ENCODE peak calls at places on chromosomes 12 and 14, in seven cellular contexts. One of them, this sample, is unnamed.

GRCh38 chr12:6097384-6097783 is 27.1 kb downstream of the VWF start:
- DNase-seq in fibroblast of pulmonary artery: no peak
- DNase-seq in left ventricle myocardium inferior: no peak
- DNase-seq in tibial artery: no peak
- DNase-seq in IMR-90: peak
- DNase-seq in A549: no peak
- DNase-seq in cardiac fibroblast: no peak
- DNase-seq in this sample: no peak

GRCh38 chr12:123057505-123058265 is 77.2 kb downstream of the ARL6IP4 start:
- DNase-seq in A549: no peak
- DNase-seq in tibial artery: no peak
- DNase-seq in cardiac fibroblast: no peak
- DNase-seq in IMR-90: no peak
- DNase-seq in left ventricle myocardium inferior: no peak
- DNase-seq in fibroblast of pulmonary artery: no peak
- DNase-seq in this sample: no peak

GRCh38 chr12:119176267-119177055 is 2.3 kb upstream of the HSPB8 start:
- DNase-seq in IMR-90: peak
- DNase-seq in A549: peak
- DNase-seq in fibroblast of pulmonary artery: peak
- DNase-seq in tibial artery: peak
- DNase-seq in left ventricle myocardium inferior: peak
- DNase-seq in cardiac fibroblast: peak
- DNase-seq in this sample: peak

GRCh38 chr14:104530651-104531050 is 48.9 kb upstream of the C14orf180 start:
- DNase-seq in IMR-90: no peak
- DNase-seq in cardiac fibroblast: no peak
- DNase-seq in A549: no peak
- DNase-seq in tibial artery: no peak
- DNase-seq in fibroblast of pulmonary artery: no peak
- DNase-seq in left ventricle myocardium inferior: no peak
- DNase-seq in this sample: no peak

GRCh38 chr12:3473171-3473570 is 17.8 kb upstream of the PRMT8 start:
- DNase-seq in tibial artery: no peak
- DNase-seq in left ventricle myocardium inferior: no peak
- DNase-seq in fibroblast of pulmonary artery: no peak
- DNase-seq in IMR-90: no peak
- DNase-seq in A549: no peak
- DNase-seq in cardiac fibroblast: no peak
- DNase-seq in this sample: no peak

GRCh38 chr12:132326646-132327045 is 2.7 kb downstream of the GALNT9 start:
- DNase-seq in IMR-90: no peak
- DNase-seq in tibial artery: no peak
- DNase-seq in A549: no peak
- DNase-seq in left ventricle myocardium inferior: no peak
- DNase-seq in fibroblast of pulmonary artery: no peak
- DNase-seq in cardiac fibroblast: no peak
- DNase-seq in this sample: no peak

GRCh38 chr12:127716181-127716580 is 550.8 kb upstream of the TMEM132C start:
- DNase-seq in fibroblast of pulmonary artery: no peak
- DNase-seq in cardiac fibroblast: no peak
- DNase-seq in left ventricle myocardium inferior: no peak
- DNase-seq in IMR-90: no peak
- DNase-seq in tibial artery: no peak
- DNase-seq in A549: no peak
- DNase-seq in this sample: no peak

GRCh38 chr14:91599966-91600365 is 89.9 kb upstream of the PPP4R3A start:
- DNase-seq in cardiac fibroblast: no peak
- DNase-seq in left ventricle myocardium inferior: no peak
- DNase-seq in tibial artery: no peak
- DNase-seq in A549: no peak
- DNase-seq in fibroblast of pulmonary artery: no peak
- DNase-seq in IMR-90: no peak
- DNase-seq in this sample: no peak

GRCh38 chr12:81079280-81080076 is 1.6 kb downstream of the ACSS3 start:
- DNase-seq in left ventricle myocardium inferior: no peak
- DNase-seq in tibial artery: no peak
- DNase-seq in fibroblast of pulmonary artery: no peak
- DNase-seq in A549: no peak
- DNase-seq in IMR-90: no peak
- DNase-seq in cardiac fibroblast: no peak
- DNase-seq in this sample: no peak

GRCh38 chr14:102785598-102785963 is 8.3 kb downstream of the TRAF3 start:
- DNase-seq in fibroblast of pulmonary artery: no peak
- DNase-seq in A549: no peak
- DNase-seq in cardiac fibroblast: no peak
- DNase-seq in tibial artery: no peak
- DNase-seq in left ventricle myocardium inferior: no peak
- DNase-seq in IMR-90: no peak
- DNase-seq in this sample: no peak

GRCh38 chr12:131831021-131831571 is 2.9 kb downstream of the MMP17 start:
- DNase-seq in fibroblast of pulmonary artery: peak
- DNase-seq in cardiac fibroblast: peak
- DNase-seq in A549: peak
- DNase-seq in IMR-90: no peak
- DNase-seq in tibial artery: peak
- DNase-seq in left ventricle myocardium inferior: no peak
- DNase-seq in this sample: no peak

GRCh38 chr12:30021046-30021833 is 237.5 kb upstream of the TMTC1 start:
- DNase-seq in IMR-90: peak
- DNase-seq in A549: no peak
- DNase-seq in fibroblast of pulmonary artery: peak
- DNase-seq in cardiac fibroblast: peak
- DNase-seq in left ventricle myocardium inferior: no peak
- DNase-seq in tibial artery: no peak
- DNase-seq in this sample: no peak

DNA sequence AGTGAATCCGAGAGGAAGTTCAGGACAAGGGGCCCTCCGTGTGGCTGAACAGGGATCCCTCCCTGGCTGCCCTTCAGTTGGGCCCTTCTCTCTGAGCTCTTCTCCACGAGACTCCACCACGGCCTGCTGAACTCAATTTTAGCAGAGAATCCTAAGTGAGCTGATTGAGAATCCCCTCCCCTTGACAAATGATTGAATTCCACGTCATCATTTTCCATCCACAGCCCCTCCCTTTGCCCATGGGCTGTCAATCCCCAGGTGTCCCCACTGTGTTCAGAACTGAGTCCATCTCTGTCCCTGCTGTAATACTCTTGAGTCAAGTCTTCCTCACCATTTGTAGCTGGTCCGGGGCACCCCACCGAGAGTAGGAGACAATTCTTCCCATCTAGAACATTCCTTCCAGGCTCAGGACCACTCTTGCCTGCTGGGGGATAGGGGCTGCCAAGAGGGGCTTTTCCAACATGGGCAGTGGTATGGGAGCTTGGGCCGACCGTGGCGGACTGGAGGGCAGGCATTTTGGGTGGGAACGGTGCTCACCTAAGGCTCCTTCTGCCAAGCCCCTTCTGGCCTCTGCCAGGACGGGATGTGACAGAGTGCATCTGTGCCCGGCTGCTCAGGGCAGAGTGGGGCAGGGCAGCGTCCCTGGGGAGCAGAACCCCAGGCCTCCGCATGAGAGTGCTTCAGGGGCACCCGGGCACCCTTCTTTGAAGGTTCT is 218.0 kb upstream of the RTL1 start:
- DNase-seq in IMR-90: no peak
- DNase-seq in left ventricle myocardium inferior: no peak
- DNase-seq in fibroblast of pulmonary artery: no peak
- DNase-seq in cardiac fibroblast: no peak
- DNase-seq in tibial artery: peak
- DNase-seq in A549: no peak
- DNase-seq in this sample: no peak
- H3K4me3 ChIP-seq in IMR-90: no peak
- H3K4me3 ChIP-seq in left ventricle myocardium inferior: peak
- H3K4me3 ChIP-seq in fibroblast of pulmonary artery: no peak
- H3K4me3 ChIP-seq in cardiac fibroblast: no peak
- H3K4me3 ChIP-seq in tibial artery: no peak
- H3K4me3 ChIP-seq in A549: no peak
- H3K4me3 ChIP-seq in this sample: no peak

DNA sequence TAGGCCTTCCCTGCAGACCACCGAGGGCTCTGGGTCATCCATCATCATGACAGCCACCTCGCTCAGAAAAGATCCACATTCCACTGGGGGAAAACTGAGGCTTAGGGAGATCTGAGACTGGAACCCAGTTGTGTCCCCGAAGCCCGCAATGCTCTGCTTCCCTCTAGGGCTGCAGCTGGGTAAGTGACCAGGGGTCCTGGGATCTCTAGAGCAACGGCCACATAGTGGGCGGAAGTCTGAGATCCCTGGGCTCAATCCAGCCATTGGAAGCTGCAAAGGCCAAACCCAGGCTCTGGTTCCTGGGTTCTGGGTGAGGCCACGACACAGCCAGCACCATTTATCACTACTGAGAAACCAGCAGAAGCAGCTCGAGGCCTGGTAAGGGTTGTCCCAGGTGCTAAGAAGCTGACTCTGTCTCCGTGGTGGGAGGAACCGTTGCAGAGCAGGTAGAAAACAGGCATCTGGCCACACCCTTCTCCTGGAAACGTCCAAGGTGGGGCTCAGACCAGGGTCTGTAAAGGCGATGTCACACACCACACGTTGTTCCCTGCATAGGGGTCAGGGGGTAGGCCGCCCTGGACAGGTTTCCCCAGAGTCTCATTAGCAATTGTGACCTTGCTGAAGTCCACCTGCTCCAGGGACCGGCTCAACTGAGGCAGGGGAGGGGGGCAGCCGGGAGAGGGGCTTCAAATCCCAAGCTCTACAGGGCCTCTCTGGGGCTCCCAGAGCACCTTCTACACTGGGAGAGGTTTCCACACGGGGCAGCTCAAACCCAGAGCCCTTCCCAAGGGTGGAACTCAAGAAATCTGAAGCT is 38.6 kb downstream of the BCL11B start:
- DNase-seq in cardiac fibroblast: no peak
- DNase-seq in tibial artery: no peak
- DNase-seq in left ventricle myocardium inferior: no peak
- DNase-seq in IMR-90: no peak
- DNase-seq in fibroblast of pulmonary artery: no peak
- DNase-seq in A549: no peak
- DNase-seq in this sample: no peak
- TF ChIP-seq CTCF in cardiac fibroblast: no peak
- TF ChIP-seq CTCF in tibial artery: no peak
- TF ChIP-seq CTCF in left ventricle myocardium inferior: no peak
- TF ChIP-seq CTCF in IMR-90: no peak
- TF ChIP-seq CTCF in fibroblast of pulmonary artery: no peak
- TF ChIP-seq CTCF in A549: no peak
- TF ChIP-seq CTCF in this sample: no peak

DNA sequence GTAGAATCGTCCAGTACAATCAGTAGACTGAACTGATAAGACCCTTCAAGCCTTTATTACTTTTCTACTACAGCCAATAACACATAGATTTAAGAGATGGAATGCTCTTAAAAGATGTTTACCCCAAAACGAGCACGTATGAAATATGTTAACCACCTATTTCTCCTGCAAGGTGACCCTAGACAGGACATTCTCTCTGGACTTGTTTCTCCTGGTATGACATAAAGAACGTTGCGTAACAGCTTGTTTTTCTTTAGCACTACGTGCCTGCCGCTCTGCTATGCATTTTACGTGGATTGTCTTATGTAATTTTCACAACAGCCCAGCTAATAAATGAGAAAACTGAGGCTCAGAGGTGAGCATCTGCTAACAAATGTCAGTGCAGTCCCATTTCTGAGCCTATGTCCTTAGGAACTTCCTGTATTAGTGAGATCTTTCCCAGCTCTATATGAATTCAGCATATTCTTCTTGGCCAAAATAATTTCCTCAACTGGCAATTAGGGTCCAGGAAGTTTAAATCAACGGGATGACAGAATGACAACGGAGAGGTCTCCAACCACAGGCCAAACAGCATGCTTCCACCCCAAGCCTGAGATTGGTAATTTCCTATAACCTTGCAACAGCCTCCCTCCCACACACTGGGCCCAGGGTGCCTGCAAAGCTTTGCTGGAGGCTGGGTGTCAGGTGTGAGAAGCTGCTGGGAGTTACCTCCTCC is 3.7 kb downstream of the NFKBIA start:
- DNase-seq in left ventricle myocardium inferior: no peak
- DNase-seq in A549: no peak
- DNase-seq in tibial artery: no peak
- DNase-seq in cardiac fibroblast: no peak
- DNase-seq in fibroblast of pulmonary artery: peak
- DNase-seq in IMR-90: no peak
- DNase-seq in this sample: no peak
- H3K4me3 ChIP-seq in left ventricle myocardium inferior: peak
- H3K4me3 ChIP-seq in A549: peak
- H3K4me3 ChIP-seq in tibial artery: peak
- H3K4me3 ChIP-seq in cardiac fibroblast: peak
- H3K4me3 ChIP-seq in fibroblast of pulmonary artery: peak
- H3K4me3 ChIP-seq in IMR-90: no peak
- H3K4me3 ChIP-seq in this sample: no peak

GRCh38 chr14:77035267-77035666 is 6.8 kb upstream of the IRF2BPL start:
- DNase-seq in A549: no peak
- DNase-seq in left ventricle myocardium inferior: no peak
- DNase-seq in fibroblast of pulmonary artery: no peak
- DNase-seq in cardiac fibroblast: no peak
- DNase-seq in tibial artery: no peak
- DNase-seq in IMR-90: no peak
- DNase-seq in this sample: no peak

GRCh38 chr14:77032483-77032853 is 4.0 kb upstream of the IRF2BPL start:
- DNase-seq in tibial artery: no peak
- DNase-seq in cardiac fibroblast: no peak
- DNase-seq in IMR-90: no peak
- DNase-seq in A549: no peak
- DNase-seq in fibroblast of pulmonary artery: no peak
- DNase-seq in left ventricle myocardium inferior: no peak
- DNase-seq in this sample: no peak

GRCh38 chr14:77033622-77034521 is 5.4 kb upstream of the IRF2BPL start:
- DNase-seq in left ventricle myocardium inferior: peak
- DNase-seq in tibial artery: peak
- DNase-seq in fibroblast of pulmonary artery: peak
- DNase-seq in A549: peak
- DNase-seq in cardiac fibroblast: peak
- DNase-seq in IMR-90: peak
- DNase-seq in this sample: no peak

GRCh38 chr14:77031680-77032482 is 3.4 kb upstream of the IRF2BPL start:
- DNase-seq in IMR-90: peak
- DNase-seq in fibroblast of pulmonary artery: peak
- DNase-seq in tibial artery: peak
- DNase-seq in cardiac fibroblast: peak
- DNase-seq in A549: no peak
- DNase-seq in left ventricle myocardium inferior: no peak
- DNase-seq in this sample: no peak

DNA sequence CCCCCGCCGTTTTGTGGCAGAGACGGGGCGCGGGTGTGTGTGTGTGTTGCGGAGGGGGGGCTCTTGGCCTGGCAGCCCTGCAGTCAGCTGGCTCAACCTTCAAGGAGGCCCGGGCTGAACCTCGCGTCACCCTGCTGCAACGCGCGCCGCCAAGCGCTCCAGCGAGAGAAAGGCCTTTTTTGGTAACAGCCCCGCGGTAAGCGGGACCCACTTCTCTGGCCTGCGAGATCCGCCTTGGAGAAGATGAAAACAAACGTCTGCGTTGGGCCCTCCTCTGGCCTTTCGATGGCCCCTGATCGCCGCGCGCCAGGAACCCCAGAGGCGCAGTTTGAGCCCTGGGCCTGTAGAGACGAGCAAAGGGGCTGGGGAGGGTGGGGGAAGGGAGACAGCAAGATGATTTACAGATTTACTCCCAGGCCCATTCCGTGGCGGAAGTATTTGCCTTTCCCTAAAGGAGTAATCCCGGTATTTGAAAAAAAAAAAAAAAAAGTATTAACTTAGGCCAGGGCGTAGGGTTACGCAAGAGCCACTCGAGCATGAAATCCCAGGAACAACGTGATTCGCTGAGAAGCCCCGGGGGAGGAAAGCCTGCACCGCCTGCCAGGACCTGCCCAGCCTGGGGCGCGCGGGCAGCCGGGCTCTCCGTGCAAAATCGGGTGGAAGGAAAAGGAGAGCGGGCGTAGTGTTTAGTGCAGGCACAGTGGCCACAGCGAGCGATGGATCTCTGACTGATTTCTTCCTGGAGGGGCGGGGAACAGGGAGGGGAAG is 4.5 kb upstream of the IRF2BPL start:
- DNase-seq in A549: peak
- DNase-seq in tibial artery: peak
- DNase-seq in cardiac fibroblast: peak
- DNase-seq in fibroblast of pulmonary artery: peak
- DNase-seq in IMR-90: peak
- DNase-seq in left ventricle myocardium inferior: peak
- DNase-seq in this sample: peak
- TF ChIP-seq CTCF in A549: peak
- TF ChIP-seq CTCF in tibial artery: peak
- TF ChIP-seq CTCF in cardiac fibroblast: no peak
- TF ChIP-seq CTCF in fibroblast of pulmonary artery: peak
- TF ChIP-seq CTCF in IMR-90: peak
- TF ChIP-seq CTCF in left ventricle myocardium inferior: no peak
- TF ChIP-seq CTCF in this sample: peak

This sample was measured in BJ.